ENCODE peak calls at places on chromosome 9, in ten cellular contexts. One of them, this sample, is unnamed.
A peak's percentile ranks its signal among the peaks of the same experiment; 100 is the strongest.

GRCh38 chr9:38370231-38370630 is 22.3 kb upstream of the ALDH1B1 start:
- DNase-seq in RWPE1: no peak
- DNase-seq in B cell: no peak
- DNase-seq in colonic mucosa: no peak
- DNase-seq in GM10248: no peak
- DNase-seq in Caco-2: no peak
- DNase-seq in adrenal gland: no peak
- DNase-seq in endothelial cell: no peak
- DNase-seq in ovary: no peak
- DNase-seq in BE2C: no peak
- DNase-seq in this sample: no peak

GRCh38 chr9:26756881-26757280 is 135.7 kb downstream of the CAAP1 start:
- DNase-seq in ovary: no peak
- DNase-seq in BE2C: no peak
- DNase-seq in Caco-2: no peak
- DNase-seq in GM10248: no peak
- DNase-seq in RWPE1: no peak
- DNase-seq in colonic mucosa: no peak
- DNase-seq in B cell: no peak
- DNase-seq in endothelial cell: no peak
- DNase-seq in adrenal gland: no peak
- DNase-seq in this sample: no peak

GRCh38 chr9:82105729-82106128 is 117.2 kb downstream of the SPATA31D1 start:
- DNase-seq in RWPE1: no peak
- DNase-seq in BE2C: no peak
- DNase-seq in ovary: no peak
- DNase-seq in colonic mucosa: peak; percentile 20
- DNase-seq in Caco-2: no peak
- DNase-seq in adrenal gland: no peak
- DNase-seq in endothelial cell: no peak
- DNase-seq in GM10248: no peak
- DNase-seq in B cell: no peak
- DNase-seq in this sample: no peak

GRCh38 chr9:75229605-75230332 is 141.5 kb downstream of the OSTF1 start:
- DNase-seq in B cell: no peak
- DNase-seq in ovary: no peak
- DNase-seq in endothelial cell: no peak
- DNase-seq in colonic mucosa: peak; percentile 68
- DNase-seq in BE2C: no peak
- DNase-seq in Caco-2: no peak
- DNase-seq in RWPE1: peak; percentile 33
- DNase-seq in GM10248: no peak
- DNase-seq in adrenal gland: peak; percentile 17
- DNase-seq in this sample: no peak

GRCh38 chr9:86126998-86127972 is 27.9 kb upstream of the GOLM1 start:
- DNase-seq in Caco-2: peak; percentile 91
- DNase-seq in adrenal gland: peak; percentile 99
- DNase-seq in ovary: peak; percentile 29
- DNase-seq in colonic mucosa: peak; percentile 87
- DNase-seq in GM10248: no peak
- DNase-seq in RWPE1: peak; percentile 95
- DNase-seq in BE2C: peak; percentile 76
- DNase-seq in endothelial cell: peak; percentile 4
- DNase-seq in B cell: no peak
- DNase-seq in this sample: peak; percentile 3

GRCh38 chr9:125462766-125463384 is 201.2 kb downstream of the GAPVD1 start:
- DNase-seq in BE2C: no peak
- DNase-seq in colonic mucosa: no peak
- DNase-seq in B cell: no peak
- DNase-seq in endothelial cell: no peak
- DNase-seq in Caco-2: no peak
- DNase-seq in ovary: no peak
- DNase-seq in RWPE1: no peak
- DNase-seq in GM10248: no peak
- DNase-seq in adrenal gland: no peak
- DNase-seq in this sample: no peak

GRCh38 chr9:136177224-136177623 is 27.7 kb downstream of the LHX3 start:
- DNase-seq in endothelial cell: no peak
- DNase-seq in colonic mucosa: no peak
- DNase-seq in Caco-2: no peak
- DNase-seq in ovary: no peak
- DNase-seq in adrenal gland: no peak
- DNase-seq in BE2C: peak; percentile 71
- DNase-seq in B cell: no peak
- DNase-seq in RWPE1: no peak
- DNase-seq in GM10248: no peak
- DNase-seq in this sample: no peak

GRCh38 chr9:131585375-131585774 is 40.1 kb downstream of the PRRT1B start:
- DNase-seq in endothelial cell: no peak
- DNase-seq in ovary: no peak
- DNase-seq in RWPE1: no peak
- DNase-seq in colonic mucosa: no peak
- DNase-seq in GM10248: no peak
- DNase-seq in Caco-2: no peak
- DNase-seq in B cell: peak; percentile 55
- DNase-seq in BE2C: no peak
- DNase-seq in adrenal gland: no peak
- DNase-seq in this sample: peak; percentile 72

GRCh38 chr9:129756191-129756590 is 3.3 kb upstream of the PTGES start:
- DNase-seq in BE2C: no peak
- DNase-seq in B cell: no peak
- DNase-seq in Caco-2: no peak
- DNase-seq in ovary: no peak
- DNase-seq in GM10248: no peak
- DNase-seq in RWPE1: no peak
- DNase-seq in colonic mucosa: no peak
- DNase-seq in adrenal gland: no peak
- DNase-seq in endothelial cell: no peak
- DNase-seq in this sample: no peak

GRCh38 chr9:109476781-109477268 is 21.3 kb downstream of the PTPN3 start:
- DNase-seq in endothelial cell: no peak
- DNase-seq in adrenal gland: no peak
- DNase-seq in colonic mucosa: peak; percentile 30
- DNase-seq in GM10248: no peak
- DNase-seq in BE2C: no peak
- DNase-seq in ovary: no peak
- DNase-seq in Caco-2: no peak
- DNase-seq in B cell: no peak
- DNase-seq in RWPE1: peak; percentile 76
- DNase-seq in this sample: no peak

GRCh38 chr9:98259791-98260190 is 4.3 kb upstream of the TBC1D2 start:
- DNase-seq in BE2C: no peak
- DNase-seq in B cell: no peak
- DNase-seq in GM10248: no peak
- DNase-seq in endothelial cell: no peak
- DNase-seq in colonic mucosa: no peak
- DNase-seq in adrenal gland: no peak
- DNase-seq in RWPE1: no peak
- DNase-seq in Caco-2: no peak
- DNase-seq in ovary: no peak
- DNase-seq in this sample: no peak
- TF ChIP-seq CTCF in BE2C: no peak
- TF ChIP-seq CTCF in B cell: no peak
- TF ChIP-seq CTCF in GM10248: no peak
- TF ChIP-seq CTCF in endothelial cell: no peak
- TF ChIP-seq CTCF in colonic mucosa: no peak
- TF ChIP-seq CTCF in adrenal gland: no peak
- TF ChIP-seq CTCF in RWPE1: no peak
- TF ChIP-seq CTCF in Caco-2: no peak
- TF ChIP-seq CTCF in ovary: no peak
- TF ChIP-seq CTCF in this sample: no peak

GRCh38 chr9:133516961-133517350 is 7.8 kb downstream of the MYMK start:
- DNase-seq in endothelial cell: no peak
- DNase-seq in B cell: no peak
- DNase-seq in GM10248: no peak
- DNase-seq in colonic mucosa: no peak
- DNase-seq in BE2C: no peak
- DNase-seq in ovary: no peak
- DNase-seq in Caco-2: no peak
- DNase-seq in RWPE1: no peak
- DNase-seq in adrenal gland: no peak
- DNase-seq in this sample: no peak

GRCh38 chr9:133517711-133518110 is 7.0 kb downstream of the MYMK start:
- DNase-seq in colonic mucosa: no peak
- DNase-seq in endothelial cell: no peak
- DNase-seq in Caco-2: no peak
- DNase-seq in adrenal gland: no peak
- DNase-seq in B cell: no peak
- DNase-seq in GM10248: no peak
- DNase-seq in RWPE1: no peak
- DNase-seq in BE2C: no peak
- DNase-seq in ovary: no peak
- DNase-seq in this sample: no peak

GRCh38 chr9:133518706-133519105 is 6.1 kb downstream of the MYMK start:
- DNase-seq in BE2C: no peak
- DNase-seq in Caco-2: no peak
- DNase-seq in GM10248: no peak
- DNase-seq in adrenal gland: no peak
- DNase-seq in ovary: no peak
- DNase-seq in colonic mucosa: no peak
- DNase-seq in RWPE1: no peak
- DNase-seq in B cell: no peak
- DNase-seq in endothelial cell: no peak
- DNase-seq in this sample: no peak

GRCh38 chr9:133519693-133520092 is 5.1 kb downstream of the MYMK start:
- DNase-seq in BE2C: no peak
- DNase-seq in GM10248: no peak
- DNase-seq in endothelial cell: no peak
- DNase-seq in RWPE1: peak; percentile 51
- DNase-seq in adrenal gland: no peak
- DNase-seq in Caco-2: no peak
- DNase-seq in colonic mucosa: no peak
- DNase-seq in ovary: no peak
- DNase-seq in B cell: no peak
- DNase-seq in this sample: no peak

DNA sequence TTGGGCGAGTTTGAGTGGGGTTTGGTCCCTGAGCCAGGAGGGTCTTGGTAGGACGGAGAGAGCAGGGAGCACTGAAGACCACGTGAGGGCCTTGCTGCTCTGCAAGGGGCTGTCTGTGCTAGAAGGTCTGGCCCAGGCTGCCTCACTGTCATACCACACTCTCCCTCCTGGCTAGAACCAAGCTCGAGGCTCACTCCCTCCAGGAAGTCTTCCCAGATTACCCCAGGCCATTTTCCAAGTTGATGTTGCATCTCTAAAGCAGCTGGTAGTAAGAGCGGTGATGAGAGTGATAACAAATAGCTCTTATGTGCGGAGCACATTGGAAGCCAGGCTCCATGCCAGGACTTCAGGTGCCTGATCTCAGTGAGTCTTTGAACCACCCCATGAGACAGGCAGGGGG is 6.6 kb downstream of the MYMK start:
- DNase-seq in colonic mucosa: no peak
- DNase-seq in endothelial cell: no peak
- DNase-seq in GM10248: no peak
- DNase-seq in ovary: no peak
- DNase-seq in RWPE1: no peak
- DNase-seq in BE2C: no peak
- DNase-seq in Caco-2: no peak
- DNase-seq in adrenal gland: no peak
- DNase-seq in B cell: no peak
- DNase-seq in this sample: no peak
- TF ChIP-seq CTCF in colonic mucosa: no peak
- TF ChIP-seq CTCF in endothelial cell: no peak
- TF ChIP-seq CTCF in GM10248: no peak
- TF ChIP-seq CTCF in ovary: no peak
- TF ChIP-seq CTCF in RWPE1: no peak
- TF ChIP-seq CTCF in BE2C: no peak
- TF ChIP-seq CTCF in Caco-2: no peak
- TF ChIP-seq CTCF in adrenal gland: no peak
- TF ChIP-seq CTCF in B cell: no peak
- TF ChIP-seq CTCF in this sample: no peak

DNA sequence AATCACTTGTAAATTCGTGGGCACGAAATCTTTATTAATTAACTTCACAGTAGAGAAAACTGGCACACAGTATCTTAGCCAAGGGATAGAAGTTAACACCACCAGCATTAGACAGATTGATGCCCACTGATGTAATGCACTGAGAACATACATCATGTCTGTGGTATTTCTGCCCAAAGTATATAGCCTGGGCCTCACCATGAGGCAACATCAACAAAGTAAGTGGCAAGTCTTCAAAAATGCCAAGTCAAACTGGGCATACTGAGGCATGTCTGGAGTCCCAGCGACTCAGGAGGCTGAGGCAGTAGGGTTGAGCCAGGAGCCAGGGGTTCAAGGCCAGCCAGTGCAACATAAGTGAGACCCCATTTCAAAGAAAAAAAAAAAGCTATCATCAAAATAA is 79.5 kb downstream of the GLIS3 start:
- DNase-seq in B cell: no peak
- DNase-seq in GM10248: no peak
- DNase-seq in colonic mucosa: no peak
- DNase-seq in ovary: no peak
- DNase-seq in endothelial cell: no peak
- DNase-seq in RWPE1: no peak
- DNase-seq in Caco-2: no peak
- DNase-seq in adrenal gland: no peak
- DNase-seq in BE2C: no peak
- DNase-seq in this sample: no peak
- TF ChIP-seq CTCF in B cell: no peak
- TF ChIP-seq CTCF in GM10248: no peak
- TF ChIP-seq CTCF in colonic mucosa: no peak
- TF ChIP-seq CTCF in ovary: no peak
- TF ChIP-seq CTCF in endothelial cell: no peak
- TF ChIP-seq CTCF in RWPE1: no peak
- TF ChIP-seq CTCF in Caco-2: no peak
- TF ChIP-seq CTCF in adrenal gland: no peak
- TF ChIP-seq CTCF in BE2C: no peak
- TF ChIP-seq CTCF in this sample: no peak

GRCh38 chr9:124423155-124423554 is 7.9 kb upstream of the PSMB7 start:
- DNase-seq in endothelial cell: no peak
- DNase-seq in RWPE1: no peak
- DNase-seq in GM10248: no peak
- DNase-seq in adrenal gland: no peak
- DNase-seq in Caco-2: no peak
- DNase-seq in ovary: no peak
- DNase-seq in BE2C: no peak
- DNase-seq in B cell: no peak
- DNase-seq in colonic mucosa: no peak
- DNase-seq in this sample: no peak

GRCh38 chr9:124423591-124423990 is 8.3 kb upstream of the PSMB7 start:
- DNase-seq in endothelial cell: no peak
- DNase-seq in colonic mucosa: no peak
- DNase-seq in GM10248: no peak
- DNase-seq in RWPE1: no peak
- DNase-seq in BE2C: no peak
- DNase-seq in Caco-2: no peak
- DNase-seq in adrenal gland: peak; percentile 12
- DNase-seq in B cell: no peak
- DNase-seq in ovary: no peak
- DNase-seq in this sample: no peak

GRCh38 chr9:124415852-124416484 is 726 bp upstream of the PSMB7 start:
- DNase-seq in colonic mucosa: no peak
- DNase-seq in GM10248: no peak
- DNase-seq in adrenal gland: peak; percentile 15
- DNase-seq in endothelial cell: no peak
- DNase-seq in Caco-2: no peak
- DNase-seq in RWPE1: no peak
- DNase-seq in ovary: no peak
- DNase-seq in BE2C: no peak
- DNase-seq in B cell: no peak
- DNase-seq in this sample: no peak

GRCh38 chr9:124420991-124421543 is 5.8 kb upstream of the PSMB7 start:
- DNase-seq in B cell: no peak
- DNase-seq in adrenal gland: no peak
- DNase-seq in endothelial cell: no peak
- DNase-seq in colonic mucosa: no peak
- DNase-seq in GM10248: no peak
- DNase-seq in RWPE1: no peak
- DNase-seq in ovary: no peak
- DNase-seq in Caco-2: no peak
- DNase-seq in BE2C: no peak
- DNase-seq in this sample: no peak

GRCh38 chr9:124419832-124420489 is 4.7 kb upstream of the PSMB7 start:
- DNase-seq in ovary: no peak
- DNase-seq in colonic mucosa: no peak
- DNase-seq in RWPE1: no peak
- DNase-seq in BE2C: no peak
- DNase-seq in adrenal gland: no peak
- DNase-seq in endothelial cell: no peak
- DNase-seq in GM10248: no peak
- DNase-seq in Caco-2: no peak
- DNase-seq in B cell: no peak
- DNase-seq in this sample: peak; percentile 8
- TF ChIP-seq CTCF in ovary: no peak
- TF ChIP-seq CTCF in colonic mucosa: peak; percentile 22
- TF ChIP-seq CTCF in RWPE1: peak; percentile 70
- TF ChIP-seq CTCF in BE2C: no peak
- TF ChIP-seq CTCF in adrenal gland: peak; percentile 19
- TF ChIP-seq CTCF in endothelial cell: peak; percentile 6
- TF ChIP-seq CTCF in GM10248: no peak
- TF ChIP-seq CTCF in Caco-2: no peak
- TF ChIP-seq CTCF in B cell: peak; percentile 55
- TF ChIP-seq CTCF in this sample: peak; percentile 39